ENCODE peak calls at places on chromosomes 16 and 17, in six cellular contexts. P is endothelial cell of umbilical vein, Z is WTC11, G is A549, L is K562, A is H1. I is an unnamed sample.

GRCh38 chr17:44564429-44564828 is 7.1 kb downstream of the FZD2 start:
- DNase-seq in P (no peak), Z (no peak), G (no peak), L (no peak), A (no peak), I (no peak)

GRCh38 chr16:8569650-8570338 is 20.5 kb downstream of the TMEM114 start:
- DNase-seq in P (no peak), Z (peak; percentile 27), G (no peak), L (no peak), A (no peak), I (no peak)

GRCh38 chr17:40086150-40087044 is 14.0 kb downstream of the NR1D1 start:
- DNase-seq in P (peak; percentile 40), Z (peak; percentile 88), G (peak; percentile 85), L (peak; percentile 89), A (no peak), I (peak; percentile 52)

GRCh38 chr17:77264617-77265230 is 124.0 kb downstream of the SEC14L1 start:
- DNase-seq in P (no peak), Z (no peak), G (no peak), L (no peak), A (no peak), I (no peak)

GRCh38 chr16:76446251-76446650 is 169.1 kb downstream of the CNTNAP4 start:
- DNase-seq in P (no peak), Z (no peak), G (no peak), L (no peak), A (no peak), I (no peak)

GRCh38 chr16:82882982-82883863 is 256.5 kb downstream of the CDH13 start:
- DNase-seq in P (no peak), Z (no peak), G (no peak), L (no peak), A (no peak), I (no peak)

GRCh38 chr17:55433029-55433628 is 11.5 kb upstream of the MMD start:
- DNase-seq in P (no peak), Z (no peak), G (peak; percentile 71), L (no peak), A (no peak), I (peak; percentile 85)

GRCh38 chr17:43713494-43714162 is 45.0 kb downstream of the SOST start:
- DNase-seq in P (peak; percentile 21), Z (peak; percentile 52), G (peak; percentile 76), L (no peak), A (no peak), I (no peak)

GRCh38 chr17:80898706-80899105 is 92.9 kb upstream of the CHMP6 start:
- DNase-seq in P (no peak), Z (no peak), G (no peak), L (no peak), A (no peak), I (no peak)

GRCh38 chr17:42979511-42980273 is at the start of gene PTGES3L:
- DNase-seq in P (no peak), Z (peak; percentile 56), G (peak; percentile 57), L (peak; percentile 76), A (no peak), I (peak; percentile 88)

GRCh38 chr17:44223574-44224046 is 4.1 kb upstream of the UBTF start:
- DNase-seq in P (peak; percentile 97), Z (no peak), G (no peak), L (no peak), A (no peak), I (no peak)

GRCh38 chr17:37510056-37510455 is 20.4 kb downstream of the DUSP14 start:
- DNase-seq in P (no peak), Z (no peak), G (no peak), L (no peak), A (no peak), I (no peak)

DNA sequence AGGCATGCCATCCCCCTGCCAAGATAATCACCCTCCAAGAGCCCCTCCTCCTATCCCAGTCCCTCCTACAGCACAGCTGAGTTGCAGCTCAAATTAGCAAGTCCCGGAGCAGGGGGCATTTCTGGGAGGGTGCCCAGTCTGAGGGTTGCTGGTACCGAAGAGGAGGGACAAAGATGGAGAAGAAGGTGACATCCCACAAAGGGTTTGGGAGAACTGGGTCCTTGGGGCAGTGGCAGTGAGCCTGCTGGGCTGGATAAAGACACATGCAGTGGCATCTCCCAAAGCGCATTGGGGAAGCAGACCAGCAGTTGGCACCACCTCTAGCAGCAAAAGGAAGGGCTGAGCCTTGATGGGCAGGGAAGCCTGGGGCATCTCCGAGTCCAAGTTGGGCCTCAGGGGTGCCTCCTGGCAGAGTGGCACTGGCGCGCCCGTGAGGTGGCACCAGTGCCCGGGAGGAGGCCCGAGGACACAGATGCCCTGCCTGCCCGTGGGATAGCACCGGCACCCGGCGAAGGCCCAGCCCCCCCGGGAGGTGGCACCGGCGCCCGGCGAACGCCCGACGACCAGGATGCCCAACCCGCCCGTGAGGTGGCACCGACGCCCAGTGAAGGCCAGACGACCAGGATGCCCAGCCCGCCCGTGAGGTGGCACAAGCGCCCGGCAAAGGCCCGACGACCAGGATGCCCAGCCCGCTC is 622 bp downstream of the TOM1L2 start:
- DNase-seq in P (peak; percentile 21), Z (no peak), G (peak; percentile 25), L (no peak), A (no peak), I (no peak)
- TF ChIP-seq JUN in P (no peak), Z (no peak), G (no peak), L (no peak), A (no peak), I (no peak)

GRCh38 chr16:81035975-81036750 is 521 bp downstream of the ATMIN start:
- DNase-seq in P (peak; percentile 40), Z (peak; percentile 54), G (peak; percentile 25), L (peak; percentile 72), A (no peak), I (peak; percentile 11)
- TF ChIP-seq JUN in P (no peak), Z (no peak), G (no peak), L (no peak), A (no peak), I (no peak)

DNA sequence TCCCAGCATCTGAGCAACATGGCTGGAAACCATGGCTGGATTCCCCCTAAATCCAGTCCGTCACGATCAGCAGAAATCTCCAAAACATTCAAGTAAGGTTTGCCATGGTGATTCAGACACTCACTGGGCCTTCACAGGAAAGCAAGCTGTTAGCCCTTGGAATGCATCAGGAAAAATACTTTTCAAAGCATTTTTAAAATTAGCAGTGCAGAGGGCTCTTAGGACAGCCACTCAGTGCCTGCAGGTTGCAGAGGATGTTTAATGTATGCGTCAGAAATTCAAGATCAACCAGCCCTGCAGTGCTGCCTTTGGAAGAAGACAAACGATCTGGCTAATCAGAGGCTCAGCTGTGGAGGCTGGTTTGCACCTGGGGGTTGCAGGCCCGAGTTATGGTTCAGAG is 50.3 kb downstream of the FOXL1 start:
- DNase-seq in P (no peak), Z (no peak), G (no peak), L (no peak), A (no peak), I (no peak)
- TF ChIP-seq JUN in P (no peak), Z (no peak), G (no peak), L (no peak), A (no peak), I (no peak)

GRCh38 chr17:57945999-57946797 is 9.0 kb downstream of the CUEDC1 start:
- DNase-seq in P (no peak), Z (no peak), G (no peak), L (no peak), A (no peak), I (no peak)
- TF ChIP-seq JUN in P (no peak), Z (no peak), G (no peak), L (no peak), A (no peak), I (no peak)

GRCh38 chr17:45894022-45894784 is at the start of gene MAPT:
- DNase-seq in P (peak; percentile 96), Z (peak; percentile 89), G (peak; percentile 93), L (peak; percentile 96), A (peak; percentile 84), I (peak; percentile 83)

GRCh38 chr17:45896803-45897693 is 2.7 kb downstream of the MAPT start:
- DNase-seq in P (no peak), Z (peak; percentile 54), G (peak; percentile 63), L (no peak), A (no peak), I (no peak)

GRCh38 chr17:45893725-45894021 is 681 bp upstream of the MAPT start:
- DNase-seq in P (no peak), Z (no peak), G (no peak), L (no peak), A (no peak), I (no peak)

GRCh38 chr17:45895969-45896793 is 1.8 kb downstream of the MAPT start:
- DNase-seq in P (no peak), Z (peak; percentile 29), G (no peak), L (no peak), A (no peak), I (no peak)

DNA sequence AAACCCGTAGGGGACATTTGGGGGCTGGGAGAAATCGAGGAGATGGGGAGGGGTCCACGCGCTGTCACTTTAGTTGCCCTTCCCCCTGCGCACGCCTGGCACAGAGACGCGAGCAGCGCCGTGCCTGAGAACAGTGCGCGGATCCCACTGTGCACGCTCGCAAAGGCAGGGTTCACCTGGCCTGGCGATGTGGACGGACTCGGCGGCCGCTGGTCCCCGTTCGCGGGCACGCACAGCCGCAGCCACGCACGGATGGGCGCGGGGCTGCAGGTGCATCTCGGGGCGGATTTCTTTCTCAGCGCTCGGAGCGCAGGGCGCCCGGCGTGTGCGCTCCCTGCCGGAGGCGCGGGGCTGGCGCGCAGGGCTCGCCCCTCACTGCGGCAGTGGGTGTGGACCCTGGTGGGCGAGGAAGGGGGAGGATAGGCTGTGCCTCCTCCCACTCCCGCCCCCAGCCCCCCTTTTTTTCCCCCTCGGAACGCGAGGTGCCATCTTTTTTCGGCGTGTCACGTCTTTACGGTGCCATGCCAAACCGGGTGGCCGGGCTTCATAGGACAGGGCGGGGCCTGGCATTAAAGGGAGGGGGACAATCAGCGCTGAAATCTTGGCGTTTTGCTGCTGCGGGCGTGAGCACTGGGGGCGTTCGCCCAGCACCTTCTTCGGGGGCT is 1.1 kb downstream of the MAPT start:
- DNase-seq in P (peak; percentile 14), Z (peak; percentile 38), G (peak; percentile 51), L (no peak), A (no peak), I (no peak)
- TF ChIP-seq JUN in P (no peak), Z (no peak), G (no peak), L (no peak), A (no peak), I (no peak)

GRCh38 chr17:61401280-61402072 is 1.8 kb downstream of the TBX2 start:
- DNase-seq in P (no peak), Z (no peak), G (no peak), L (no peak), A (no peak), I (no peak)
- TF ChIP-seq JUN in P (no peak), Z (no peak), G (no peak), L (no peak), A (no peak), I (no peak)

DNA sequence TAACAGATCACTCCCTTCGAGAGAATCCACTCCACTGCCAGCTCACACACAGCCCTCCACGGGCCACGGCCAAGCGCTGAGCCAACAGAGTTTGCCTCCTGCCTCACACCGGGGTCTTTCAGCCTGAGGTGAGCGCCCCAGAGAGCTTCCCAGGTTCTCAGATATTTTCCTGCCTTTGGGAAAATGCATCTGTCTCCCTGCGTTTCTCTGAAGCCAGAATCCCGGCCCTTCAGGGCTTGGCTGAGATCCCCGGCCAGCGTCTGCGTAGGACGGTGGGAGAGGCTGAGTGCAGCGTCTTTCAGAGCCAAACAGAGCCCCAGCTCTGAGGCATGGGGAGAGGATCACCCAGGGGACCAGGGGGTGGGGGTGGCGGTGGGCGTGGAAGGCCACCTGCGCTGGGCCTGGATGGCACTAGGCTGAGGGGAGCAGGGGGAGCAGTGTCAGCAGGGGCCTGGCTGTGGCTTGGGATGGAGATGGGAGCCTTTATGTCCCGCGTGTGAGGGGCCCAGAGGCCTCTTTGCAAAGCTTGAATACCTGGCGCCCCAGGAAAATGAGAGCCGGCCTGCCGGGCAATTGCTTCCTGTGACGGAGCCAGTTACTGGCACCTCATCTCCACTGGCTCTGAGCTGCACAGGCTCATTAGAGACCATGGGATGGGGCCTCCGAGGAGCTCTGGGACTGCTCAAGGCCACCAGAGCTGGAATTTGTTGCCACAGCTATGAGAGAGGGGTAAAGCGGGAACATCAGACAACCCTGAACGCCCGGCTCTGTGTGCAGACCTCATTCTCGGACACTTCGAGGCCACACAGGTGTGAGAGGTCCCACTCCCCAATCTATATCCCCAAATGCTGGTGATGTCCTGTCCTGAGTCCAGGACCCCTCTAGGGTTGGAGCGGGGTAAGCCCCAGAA is 248.5 kb downstream of the RBFOX3 start:
- DNase-seq in P (no peak), Z (no peak), G (no peak), L (no peak), A (no peak), I (no peak)
- TF ChIP-seq JUN in P (no peak), Z (no peak), G (no peak), L (no peak), A (no peak), I (no peak)